ENCODE peak calls at places on chromosomes 2 and 18, in seven cellular contexts. W is suprapubic skin, E is fibroblast of villous mesenchyme, T is endodermal cell, J is ovary, Z is AG04449, X is adrenal gland. L is an unnamed sample.

GRCh38 chr2:75548036-75548573 is 12.6 kb downstream of the EVA1A start:
- DNase-seq in X (peak), J (no peak), W (no peak), E (peak), T (peak), Z (no peak), L (peak)

GRCh38 chr2:88680266-88680902 is 11.1 kb upstream of the RPIA start:
- DNase-seq in E (no peak), T (no peak), X (no peak), Z (no peak), W (no peak), J (no peak), L (no peak)

GRCh38 chr2:230472619-230473018 is 56.6 kb downstream of the SP100 start:
- DNase-seq in W (no peak), Z (peak), J (no peak), E (peak), T (no peak), X (no peak), L (peak)

GRCh38 chr2:218876562-218877219 is 4.0 kb upstream of the WNT10A start:
- DNase-seq in E (peak), Z (no peak), J (peak), W (no peak), T (peak), X (peak), L (peak)

GRCh38 chr18:77714716-77715115 is 465.1 kb downstream of the GALR1 start:
- DNase-seq in W (no peak), T (no peak), Z (no peak), X (no peak), E (no peak), J (no peak), L (no peak)

GRCh38 chr2:226159875-226160479 is 639.6 kb downstream of the IRS1 start:
- DNase-seq in E (no peak), X (no peak), T (no peak), Z (no peak), W (no peak), J (no peak), L (no peak)

GRCh38 chr2:233059797-233060499 is at the start of gene INPP5D:
- DNase-seq in Z (no peak), W (peak), X (peak), T (no peak), E (no peak), J (no peak), L (no peak)

GRCh38 chr2:116833052-116833451 is 981.4 kb upstream of the DDX18 start:
- DNase-seq in Z (no peak), J (no peak), W (no peak), T (no peak), E (no peak), X (no peak), L (no peak)

GRCh38 chr2:101052147-101052546 is 50.1 kb downstream of the RPL31 start:
- DNase-seq in T (no peak), W (no peak), E (no peak), Z (no peak), X (no peak), J (no peak), L (no peak)

GRCh38 chr18:48136051-48136543 is 205.6 kb upstream of the SMAD2 start:
- DNase-seq in X (peak), Z (no peak), J (peak), T (peak), E (no peak), W (no peak), L (no peak)
- H3K4me3 ChIP-seq in X (no peak), Z (no peak), J (peak), T (peak), E (peak), W (peak), L (peak)

GRCh38 chr2:42788-43187 is 3.5 kb downstream of the FAM110C start:
- DNase-seq in J (no peak), Z (no peak), T (no peak), E (no peak), W (no peak), X (no peak), L (no peak)
- H3K4me3 ChIP-seq in J (no peak), Z (no peak), T (no peak), E (no peak), W (no peak), X (no peak), L (no peak)

GRCh38 chr2:85854897-85855296 is 33.9 kb downstream of the ST3GAL5 start:
- DNase-seq in E (no peak), T (no peak), X (no peak), Z (no peak), J (no peak), W (no peak), L (no peak)

GRCh38 chr2:85852979-85853498 is 35.8 kb downstream of the ST3GAL5 start:
- DNase-seq in E (peak), J (no peak), W (no peak), Z (no peak), X (peak), T (no peak), L (no peak)

GRCh38 chr2:85852078-85852790 is 36.6 kb downstream of the ST3GAL5 start:
- DNase-seq in E (no peak), J (no peak), W (no peak), Z (no peak), X (no peak), T (no peak), L (no peak)

GRCh38 chr2:85853499-85854165 is 35.2 kb downstream of the ST3GAL5 start:
- DNase-seq in W (no peak), J (no peak), Z (no peak), T (no peak), E (no peak), X (no peak), L (no peak)

DNA sequence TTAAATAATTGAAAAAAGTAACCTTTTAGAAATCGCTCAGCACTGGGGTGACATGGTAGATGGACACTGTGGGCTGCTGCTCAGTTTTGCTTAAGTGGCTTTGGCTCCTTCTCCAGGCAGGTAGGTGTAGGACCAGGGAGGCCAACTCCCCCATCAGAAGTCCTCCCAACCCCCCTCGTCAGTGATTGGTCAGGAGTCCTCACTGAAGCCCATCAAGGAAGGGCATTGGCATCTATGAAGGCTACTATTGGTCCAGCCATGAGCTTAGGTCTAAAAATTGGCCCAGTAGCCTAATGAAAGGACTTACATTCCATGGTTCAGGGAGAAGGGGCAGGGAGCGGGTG is 34.7 kb downstream of the ST3GAL5 start:
- DNase-seq in J (no peak), E (no peak), W (no peak), T (no peak), X (no peak), Z (no peak), L (no peak)
- H3K4me3 ChIP-seq in J (no peak), E (no peak), W (peak), T (no peak), X (no peak), Z (no peak), L (no peak)

GRCh38 chr18:55838841-55839240 is 250.8 kb upstream of the TCF4 start:
- DNase-seq in W (no peak), Z (no peak), X (no peak), E (no peak), T (no peak), J (no peak), L (peak)
- H3K4me3 ChIP-seq in W (no peak), Z (no peak), X (no peak), E (no peak), T (no peak), J (no peak), L (no peak)